ENCODE peak calls at places on chromosomes 11 and 22, in seven cellular contexts. O is glutamatergic neuron, Q is activated T-helper 1 cell treated with Interleukin-2 at 50 U/mL for 16 hours, V is dorsolateral prefrontal cortex, C is fibroblast of pulmonary artery, W is ACHN, J is NCI-H1436. F is an unnamed sample.

GRCh38 chr22:46730568-46731245 is 7.3 kb downstream of the CERK start:
- DNase-seq in W (no peak), C (no peak), V (no peak), Q (no peak), J (no peak), O (peak; percentile 42), F (no peak)

GRCh38 chr11:406796-407650 is 7.8 kb downstream of the SIGIRR start:
- DNase-seq in Q (peak; percentile 89), C (peak; percentile 82), J (no peak), W (peak; percentile 67), O (peak; percentile 72), V (no peak), F (peak; percentile 86)

GRCh38 chr11:104572279-104572678 is 326.0 kb downstream of the CASP12 start:
- DNase-seq in O (no peak), J (no peak), V (no peak), Q (no peak), W (no peak), C (peak; percentile 11), F (no peak)

GRCh38 chr22:36021649-36022048 is 7.0 kb downstream of the RBFOX2 start:
- DNase-seq in V (no peak), O (no peak), J (no peak), Q (no peak), C (no peak), W (no peak), F (no peak)

GRCh38 chr11:69707156-69707555 is 3.3 kb upstream of the FGF19 start:
- DNase-seq in J (no peak), V (no peak), O (no peak), Q (no peak), W (no peak), C (no peak), F (no peak)

GRCh38 chr22:38830026-38830844 is 13.6 kb downstream of the NPTXR start:
- DNase-seq in O (peak; percentile 8), W (no peak), C (no peak), V (peak; percentile 67), Q (no peak), J (no peak), F (no peak)

GRCh38 chr22:19815093-19815822 is 39.4 kb downstream of the GNB1L start:
- DNase-seq in Q (no peak), V (no peak), C (no peak), J (no peak), W (no peak), O (no peak), F (no peak)

GRCh38 chr22:30889996-30890480 is 78.5 kb downstream of the MORC2 start:
- DNase-seq in C (no peak), Q (no peak), O (no peak), J (no peak), W (no peak), V (no peak), F (no peak)

GRCh38 chr11:131186629-131187075 is 183.8 kb upstream of the NTM start:
- DNase-seq in Q (no peak), J (no peak), O (no peak), C (no peak), W (no peak), V (no peak), F (no peak)

GRCh38 chr11:81987829-81988472 is 745.7 kb downstream of the FAM181B start:
- DNase-seq in C (peak; percentile 30), O (no peak), V (no peak), J (no peak), Q (no peak), W (no peak), F (no peak)

GRCh38 chr22:29520851-29521250 is 32.7 kb downstream of the THOC5 start:
- DNase-seq in J (no peak), Q (no peak), V (no peak), O (no peak), C (peak; percentile 87), W (no peak), F (no peak)

GRCh38 chr22:44597616-44598015 is 99.6 kb upstream of the RTL6 start:
- DNase-seq in J (no peak), O (peak; percentile 46), W (no peak), V (peak; percentile 74), Q (no peak), C (no peak), F (no peak)

GRCh38 chr11:64304316-64305072 is 830 bp upstream of the ESRRA start:
- DNase-seq in C (peak; percentile 92), J (peak; percentile 87), W (peak; percentile 91), Q (peak; percentile 84), O (peak; percentile 98), V (peak; percentile 94), F (peak; percentile 89)

GRCh38 chr22:47030881-47031627 is 268.6 kb downstream of the TBC1D22A start:
- DNase-seq in V (peak; percentile 26), J (peak; percentile 35), O (no peak), W (no peak), C (no peak), Q (no peak), F (no peak)

GRCh38 chr22:46596032-46596441 is 24.1 kb upstream of the GRAMD4 start:
- DNase-seq in J (no peak), V (no peak), W (peak; percentile 78), Q (no peak), C (no peak), O (no peak), F (no peak)

GRCh38 chr11:99148352-99148751 is 127.6 kb downstream of the CNTN5 start:
- DNase-seq in Q (no peak), V (no peak), O (no peak), W (no peak), J (no peak), C (no peak), F (no peak)

GRCh38 chr22:32583074-32583677 is 108.6 kb downstream of the FBXO7 start:
- DNase-seq in O (no peak), J (no peak), W (no peak), Q (no peak), V (no peak), C (no peak), F (no peak)

GRCh38 chr22:39900306-39901227 is at the start of gene GRAP2:
- DNase-seq in Q (peak; percentile 53), W (no peak), C (no peak), V (no peak), O (no peak), J (no peak), F (peak; percentile 61)

GRCh38 chr11:19200410-19201201 is 1.2 kb downstream of the CSRP3 start:
- DNase-seq in V (no peak), Q (no peak), W (peak; percentile 56), O (no peak), J (no peak), C (peak; percentile 75), F (no peak)

GRCh38 chr22:44380716-44381500 is 68.2 kb upstream of the SHISAL1 start:
- DNase-seq in V (no peak), C (no peak), J (no peak), Q (no peak), O (peak; percentile 16), W (no peak), F (no peak)

GRCh38 chr11:86486261-86487030 is 111.8 kb downstream of the CCDC81 start:
- DNase-seq in J (no peak), V (peak; percentile 58), W (no peak), Q (no peak), C (no peak), O (no peak), F (no peak)

GRCh38 chr11:131278472-131278871 is 91.9 kb upstream of the NTM start:
- DNase-seq in C (no peak), J (no peak), O (no peak), W (no peak), V (no peak), Q (no peak), F (no peak)

GRCh38 chr11:26753738-26754504 is 32.1 kb upstream of the SLC5A12 start:
- DNase-seq in O (peak; percentile 31), W (peak; percentile 39), C (peak; percentile 86), V (peak; percentile 32), J (peak; percentile 12), Q (no peak), F (no peak)

GRCh38 chr11:5610446-5610845 is 14.0 kb downstream of the TRIM6 start:
- DNase-seq in Q (no peak), C (no peak), J (no peak), W (no peak), V (no peak), O (no peak), F (no peak)

GRCh38 chr22:41094036-41094435 is 1.6 kb downstream of the EP300 start:
- DNase-seq in J (no peak), O (peak; percentile 40), V (no peak), C (peak; percentile 35), W (peak; percentile 23), Q (no peak), F (no peak)

GRCh38 chr11:114166897-114167323 is 107.4 kb downstream of the ZBTB16 start:
- DNase-seq in Q (no peak), J (peak; percentile 68), W (no peak), C (peak; percentile 92), V (no peak), O (no peak), F (no peak)

GRCh38 chr22:23251445-23252093 is 71.3 kb downstream of the BCR start:
- DNase-seq in C (peak; percentile 10), W (no peak), Q (no peak), O (no peak), J (no peak), V (no peak), F (no peak)